ENCODE peak calls at places on chromosomes 16 and 17, in four cellular contexts. One of them, this sample, is unnamed.

GRCh38 chr17:77754956-77755355 is 203.5 kb upstream of the TNRC6C start:
- DNase-seq in WERI-Rb-1: peak; percentile 3
- DNase-seq in lower leg skin: no peak
- DNase-seq in WTC11: no peak
- DNase-seq in this sample: no peak

GRCh38 chr16:67919618-67920210 is 11.9 kb downstream of the CTRL start:
- DNase-seq in WERI-Rb-1: no peak
- DNase-seq in lower leg skin: no peak
- DNase-seq in WTC11: no peak
- DNase-seq in this sample: no peak

GRCh38 chr16:29676989-29677388 is 2.0 kb upstream of the QPRT start:
- DNase-seq in lower leg skin: no peak
- DNase-seq in WERI-Rb-1: no peak
- DNase-seq in WTC11: no peak
- DNase-seq in this sample: no peak

GRCh38 chr16:9340402-9341095 is 249.1 kb downstream of the HAPSTR1 start:
- DNase-seq in lower leg skin: no peak
- DNase-seq in WERI-Rb-1: no peak
- DNase-seq in WTC11: no peak
- DNase-seq in this sample: no peak

GRCh38 chr16:24999856-25000447 is 15.2 kb downstream of the ARHGAP17 start:
- DNase-seq in WTC11: no peak
- DNase-seq in WERI-Rb-1: no peak
- DNase-seq in lower leg skin: no peak
- DNase-seq in this sample: no peak

GRCh38 chr17:47895254-47895855 is 681 bp upstream of the SP2 start:
- DNase-seq in WERI-Rb-1: peak; percentile 58
- DNase-seq in lower leg skin: peak; percentile 86
- DNase-seq in WTC11: no peak
- DNase-seq in this sample: no peak

GRCh38 chr16:1363501-1364041 is 11.8 kb downstream of the GNPTG start:
- DNase-seq in lower leg skin: no peak
- DNase-seq in WTC11: peak; percentile 79
- DNase-seq in WERI-Rb-1: peak; percentile 61
- DNase-seq in this sample: peak; percentile 75

GRCh38 chr17:82703935-82704865 is 5.7 kb upstream of the RAB40B start:
- DNase-seq in lower leg skin: no peak
- DNase-seq in WERI-Rb-1: no peak
- DNase-seq in WTC11: no peak
- DNase-seq in this sample: no peak

GRCh38 chr17:45334231-45334630 is 17.4 kb upstream of the MAP3K14 start:
- DNase-seq in WERI-Rb-1: no peak
- DNase-seq in WTC11: no peak
- DNase-seq in lower leg skin: peak; percentile 42
- DNase-seq in this sample: no peak

GRCh38 chr16:5615868-5616642 is 518.5 kb upstream of the EEF2KMT start:
- DNase-seq in WERI-Rb-1: peak; percentile 91
- DNase-seq in WTC11: peak; percentile 40
- DNase-seq in lower leg skin: no peak
- DNase-seq in this sample: peak; percentile 82
- TF ChIP-seq CTCF in WERI-Rb-1: peak; percentile 95
- TF ChIP-seq CTCF in WTC11: peak; percentile 33
- TF ChIP-seq CTCF in lower leg skin: no peak
- TF ChIP-seq CTCF in this sample: peak; percentile 88

DNA sequence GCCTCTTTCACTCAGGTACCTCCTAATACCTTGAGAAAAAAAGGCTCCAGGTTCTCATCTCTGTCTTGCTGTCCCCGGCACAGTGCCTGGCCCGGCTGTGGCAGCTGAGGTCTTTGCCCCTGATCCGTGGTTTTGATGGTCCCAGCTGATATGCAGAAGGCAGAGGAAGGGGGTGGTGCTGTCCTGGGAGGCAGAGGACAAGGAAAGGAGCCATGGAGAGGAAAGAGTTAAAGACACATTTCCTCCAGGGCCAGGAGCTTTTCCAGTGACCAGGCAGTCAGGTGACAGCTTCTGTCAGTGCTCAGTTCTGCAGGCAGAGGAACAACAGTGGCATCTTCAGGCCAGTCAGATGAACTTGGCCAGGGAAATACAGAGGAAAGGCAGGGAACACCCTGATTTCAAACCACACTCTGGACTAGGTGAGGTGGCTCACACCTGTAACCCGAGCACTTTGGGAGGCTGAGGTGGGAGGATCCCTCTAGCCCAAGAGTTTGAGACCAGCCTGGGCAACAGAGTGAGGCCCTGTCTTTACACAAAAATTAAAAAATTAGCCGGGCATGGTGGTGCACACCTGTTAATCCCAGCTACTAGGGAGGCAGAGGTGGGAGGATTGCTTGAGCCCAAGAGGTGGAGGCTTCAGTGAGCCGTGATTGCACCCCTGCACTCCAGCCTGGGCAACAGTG is 3.3 kb upstream of the COG1 start:
- DNase-seq in lower leg skin: no peak
- DNase-seq in WTC11: peak; percentile 50
- DNase-seq in WERI-Rb-1: peak; percentile 92
- DNase-seq in this sample: peak; percentile 54
- TF ChIP-seq CTCF in lower leg skin: peak; percentile 20
- TF ChIP-seq CTCF in WTC11: no peak
- TF ChIP-seq CTCF in WERI-Rb-1: peak; percentile 99
- TF ChIP-seq CTCF in this sample: peak; percentile 67

DNA sequence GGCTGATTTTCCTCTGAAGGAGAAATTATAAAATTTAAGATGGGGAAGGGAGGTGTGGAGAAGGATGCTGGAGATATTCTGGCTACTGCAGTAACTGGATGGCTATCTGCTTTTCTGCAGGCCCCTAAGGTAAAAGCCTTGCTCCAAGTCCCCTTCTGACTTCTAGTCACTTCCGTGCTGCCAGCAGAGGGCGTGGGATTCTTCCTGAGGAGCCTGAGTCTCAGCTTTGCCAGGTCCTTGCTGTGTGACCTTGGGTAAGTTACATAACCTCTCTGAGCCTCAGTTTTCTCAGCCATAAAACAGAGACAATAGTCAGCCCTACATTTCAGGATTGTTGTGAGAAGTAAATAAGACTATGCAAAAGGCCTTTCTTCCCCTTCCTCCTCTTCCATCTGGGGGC is 24.3 kb upstream of the TMEM220 start:
- DNase-seq in WTC11: peak; percentile 80
- DNase-seq in lower leg skin: no peak
- DNase-seq in WERI-Rb-1: peak; percentile 66
- DNase-seq in this sample: peak; percentile 37
- TF ChIP-seq CTCF in WTC11: peak; percentile 18
- TF ChIP-seq CTCF in lower leg skin: no peak
- TF ChIP-seq CTCF in WERI-Rb-1: peak; percentile 56
- TF ChIP-seq CTCF in this sample: peak; percentile 17

DNA sequence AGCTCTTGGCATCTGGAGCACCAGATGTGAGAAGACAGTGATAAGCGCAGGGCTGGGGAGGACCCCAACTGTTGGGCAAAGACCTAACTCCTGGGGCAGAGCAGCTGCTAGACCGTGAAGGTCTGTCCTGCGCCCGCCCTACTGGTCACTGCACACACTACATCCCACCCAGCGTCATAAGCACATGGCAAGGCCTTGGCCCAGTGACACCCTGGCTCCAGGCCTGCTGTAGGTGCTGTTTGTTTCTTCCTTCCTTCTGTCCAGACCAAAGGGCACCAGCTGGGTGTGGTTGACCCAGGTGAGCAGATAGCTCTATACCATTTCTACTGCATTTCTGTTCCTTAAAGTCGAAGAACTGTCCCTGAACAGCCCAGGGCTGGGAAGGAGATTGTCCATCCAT is 6.4 kb downstream of the TRPV3 start:
- DNase-seq in lower leg skin: no peak
- DNase-seq in WERI-Rb-1: no peak
- DNase-seq in WTC11: no peak
- DNase-seq in this sample: no peak
- TF ChIP-seq CTCF in lower leg skin: no peak
- TF ChIP-seq CTCF in WERI-Rb-1: peak; percentile 50
- TF ChIP-seq CTCF in WTC11: no peak
- TF ChIP-seq CTCF in this sample: no peak